ENCODE peak calls at places on chromosome X, in nine cellular contexts. One of them, this sample, is unnamed.

GRCh38 chrX:152937236-152937635 is 39.4 kb downstream of the ZNF185 start:
- DNase-seq in CD8-positive, alpha-beta memory T cell: no peak
- DNase-seq in cardiac muscle cell: no peak
- DNase-seq in esophagus squamous epithelium: no peak
- DNase-seq in IMR-90: no peak
- DNase-seq in upper lobe of left lung: no peak
- DNase-seq in H9: no peak
- DNase-seq in CD4-positive, alpha-beta memory T cell: no peak
- DNase-seq in tibial artery: no peak
- DNase-seq in this sample: no peak

GRCh38 chrX:56764153-56764974 is 35.3 kb downstream of the NBDY start:
- DNase-seq in CD8-positive, alpha-beta memory T cell: peak; percentile 47
- DNase-seq in cardiac muscle cell: peak; percentile 41
- DNase-seq in esophagus squamous epithelium: no peak
- DNase-seq in IMR-90: peak; percentile 87
- DNase-seq in upper lobe of left lung: peak; percentile 37
- DNase-seq in H9: peak; percentile 60
- DNase-seq in CD4-positive, alpha-beta memory T cell: peak; percentile 93
- DNase-seq in tibial artery: no peak
- DNase-seq in this sample: peak; percentile 50

GRCh38 chrX:108399427-108400165 is 38.6 kb downstream of the COL4A6 start:
- DNase-seq in CD8-positive, alpha-beta memory T cell: no peak
- DNase-seq in cardiac muscle cell: no peak
- DNase-seq in esophagus squamous epithelium: no peak
- DNase-seq in IMR-90: peak; percentile 10
- DNase-seq in upper lobe of left lung: no peak
- DNase-seq in H9: no peak
- DNase-seq in CD4-positive, alpha-beta memory T cell: no peak
- DNase-seq in tibial artery: no peak
- DNase-seq in this sample: no peak

GRCh38 chrX:22163306-22163705 is 109.4 kb upstream of the CBLL2 start:
- DNase-seq in CD8-positive, alpha-beta memory T cell: no peak
- DNase-seq in cardiac muscle cell: no peak
- DNase-seq in esophagus squamous epithelium: no peak
- DNase-seq in IMR-90: no peak
- DNase-seq in upper lobe of left lung: no peak
- DNase-seq in H9: no peak
- DNase-seq in CD4-positive, alpha-beta memory T cell: no peak
- DNase-seq in tibial artery: no peak
- DNase-seq in this sample: no peak

GRCh38 chrX:116317409-116317808 is 119.0 kb upstream of the SLC6A14 start:
- DNase-seq in CD8-positive, alpha-beta memory T cell: no peak
- DNase-seq in cardiac muscle cell: peak; percentile 49
- DNase-seq in esophagus squamous epithelium: no peak
- DNase-seq in IMR-90: no peak
- DNase-seq in upper lobe of left lung: no peak
- DNase-seq in H9: no peak
- DNase-seq in CD4-positive, alpha-beta memory T cell: no peak
- DNase-seq in tibial artery: no peak
- DNase-seq in this sample: no peak

GRCh38 chrX:39822133-39822748 is 275.5 kb downstream of the BCOR start:
- DNase-seq in CD8-positive, alpha-beta memory T cell: no peak
- DNase-seq in cardiac muscle cell: no peak
- DNase-seq in esophagus squamous epithelium: no peak
- DNase-seq in IMR-90: no peak
- DNase-seq in upper lobe of left lung: no peak
- DNase-seq in H9: no peak
- DNase-seq in CD4-positive, alpha-beta memory T cell: no peak
- DNase-seq in tibial artery: no peak
- DNase-seq in this sample: no peak

GRCh38 chrX:6384391-6384790 is 150.5 kb downstream of the VCX3A start:
- DNase-seq in CD8-positive, alpha-beta memory T cell: no peak
- DNase-seq in cardiac muscle cell: no peak
- DNase-seq in esophagus squamous epithelium: no peak
- DNase-seq in IMR-90: no peak
- DNase-seq in upper lobe of left lung: no peak
- DNase-seq in H9: no peak
- DNase-seq in CD4-positive, alpha-beta memory T cell: no peak
- DNase-seq in tibial artery: no peak
- DNase-seq in this sample: no peak

GRCh38 chrX:146278381-146278780 is 460.8 kb downstream of the SLITRK2 start:
- DNase-seq in CD8-positive, alpha-beta memory T cell: no peak
- DNase-seq in cardiac muscle cell: peak; percentile 23
- DNase-seq in esophagus squamous epithelium: no peak
- DNase-seq in IMR-90: no peak
- DNase-seq in upper lobe of left lung: no peak
- DNase-seq in H9: peak; percentile 36
- DNase-seq in CD4-positive, alpha-beta memory T cell: no peak
- DNase-seq in tibial artery: no peak
- DNase-seq in this sample: no peak

GRCh38 chrX:290476-291166 is 9.4 kb downstream of the PLCXD1 start:
- DNase-seq in CD8-positive, alpha-beta memory T cell: no peak
- DNase-seq in cardiac muscle cell: no peak
- DNase-seq in esophagus squamous epithelium: no peak
- DNase-seq in IMR-90: no peak
- DNase-seq in upper lobe of left lung: no peak
- DNase-seq in H9: no peak
- DNase-seq in CD4-positive, alpha-beta memory T cell: no peak
- DNase-seq in tibial artery: no peak
- DNase-seq in this sample: no peak

GRCh38 chrX:106619797-106620196 is 8.0 kb downstream of the RADX start:
- DNase-seq in CD8-positive, alpha-beta memory T cell: no peak
- DNase-seq in cardiac muscle cell: peak; percentile 11
- DNase-seq in esophagus squamous epithelium: no peak
- DNase-seq in IMR-90: peak; percentile 11
- DNase-seq in upper lobe of left lung: no peak
- DNase-seq in H9: no peak
- DNase-seq in CD4-positive, alpha-beta memory T cell: no peak
- DNase-seq in tibial artery: no peak
- DNase-seq in this sample: no peak

GRCh38 chrX:120677017-120677652 is 47.3 kb upstream of the C1GALT1C1 start:
- DNase-seq in CD8-positive, alpha-beta memory T cell: no peak
- DNase-seq in cardiac muscle cell: no peak
- DNase-seq in esophagus squamous epithelium: no peak
- DNase-seq in IMR-90: no peak
- DNase-seq in upper lobe of left lung: no peak
- DNase-seq in H9: no peak
- DNase-seq in CD4-positive, alpha-beta memory T cell: no peak
- DNase-seq in tibial artery: no peak
- DNase-seq in this sample: no peak

GRCh38 chrX:114152130-114152529 is 431.8 kb upstream of the HTR2C start:
- DNase-seq in CD8-positive, alpha-beta memory T cell: no peak
- DNase-seq in cardiac muscle cell: no peak
- DNase-seq in esophagus squamous epithelium: no peak
- DNase-seq in IMR-90: no peak
- DNase-seq in upper lobe of left lung: no peak
- DNase-seq in H9: no peak
- DNase-seq in CD4-positive, alpha-beta memory T cell: no peak
- DNase-seq in tibial artery: no peak
- DNase-seq in this sample: no peak

GRCh38 chrX:9436812-9437211 is 28.0 kb upstream of the TBL1X start:
- DNase-seq in CD8-positive, alpha-beta memory T cell: no peak
- DNase-seq in cardiac muscle cell: no peak
- DNase-seq in esophagus squamous epithelium: no peak
- DNase-seq in IMR-90: no peak
- DNase-seq in upper lobe of left lung: no peak
- DNase-seq in H9: no peak
- DNase-seq in CD4-positive, alpha-beta memory T cell: no peak
- DNase-seq in tibial artery: no peak
- DNase-seq in this sample: no peak

GRCh38 chrX:139795196-139795595 is 87.2 kb upstream of the MCF2 start:
- DNase-seq in CD8-positive, alpha-beta memory T cell: no peak
- DNase-seq in cardiac muscle cell: no peak
- DNase-seq in esophagus squamous epithelium: no peak
- DNase-seq in IMR-90: no peak
- DNase-seq in upper lobe of left lung: no peak
- DNase-seq in H9: no peak
- DNase-seq in CD4-positive, alpha-beta memory T cell: no peak
- DNase-seq in tibial artery: no peak
- DNase-seq in this sample: no peak

GRCh38 chrX:139826065-139827044 is 106.5 kb downstream of the ATP11C start:
- DNase-seq in CD8-positive, alpha-beta memory T cell: no peak
- DNase-seq in cardiac muscle cell: no peak
- DNase-seq in esophagus squamous epithelium: no peak
- DNase-seq in IMR-90: peak; percentile 83
- DNase-seq in upper lobe of left lung: no peak
- DNase-seq in H9: no peak
- DNase-seq in CD4-positive, alpha-beta memory T cell: no peak
- DNase-seq in tibial artery: no peak
- DNase-seq in this sample: no peak

GRCh38 chrX:131792789-131793462 is 230.2 kb upstream of the STK26 start:
- DNase-seq in CD8-positive, alpha-beta memory T cell: no peak
- DNase-seq in cardiac muscle cell: no peak
- DNase-seq in esophagus squamous epithelium: peak; percentile 41
- DNase-seq in IMR-90: peak; percentile 93
- DNase-seq in upper lobe of left lung: no peak
- DNase-seq in H9: no peak
- DNase-seq in CD4-positive, alpha-beta memory T cell: peak; percentile 92
- DNase-seq in tibial artery: no peak
- DNase-seq in this sample: no peak

GRCh38 chrX:131791608-131792355 is 231.3 kb upstream of the STK26 start:
- DNase-seq in CD8-positive, alpha-beta memory T cell: no peak
- DNase-seq in cardiac muscle cell: no peak
- DNase-seq in esophagus squamous epithelium: no peak
- DNase-seq in IMR-90: peak; percentile 10
- DNase-seq in upper lobe of left lung: no peak
- DNase-seq in H9: no peak
- DNase-seq in CD4-positive, alpha-beta memory T cell: no peak
- DNase-seq in tibial artery: no peak
- DNase-seq in this sample: no peak

GRCh38 chrX:131789664-131790063 is 233.4 kb upstream of the STK26 start:
- DNase-seq in CD8-positive, alpha-beta memory T cell: no peak
- DNase-seq in cardiac muscle cell: no peak
- DNase-seq in esophagus squamous epithelium: no peak
- DNase-seq in IMR-90: no peak
- DNase-seq in upper lobe of left lung: no peak
- DNase-seq in H9: no peak
- DNase-seq in CD4-positive, alpha-beta memory T cell: no peak
- DNase-seq in tibial artery: no peak
- DNase-seq in this sample: no peak

GRCh38 chrX:131795442-131796229 is 227.5 kb upstream of the STK26 start:
- DNase-seq in CD8-positive, alpha-beta memory T cell: no peak
- DNase-seq in cardiac muscle cell: no peak
- DNase-seq in esophagus squamous epithelium: no peak
- DNase-seq in IMR-90: no peak
- DNase-seq in upper lobe of left lung: peak; percentile 60
- DNase-seq in H9: no peak
- DNase-seq in CD4-positive, alpha-beta memory T cell: no peak
- DNase-seq in tibial artery: no peak
- DNase-seq in this sample: no peak

GRCh38 chrX:131792356-131792749 is 230.7 kb upstream of the STK26 start:
- DNase-seq in CD8-positive, alpha-beta memory T cell: no peak
- DNase-seq in cardiac muscle cell: no peak
- DNase-seq in esophagus squamous epithelium: peak; percentile 66
- DNase-seq in IMR-90: peak; percentile 94
- DNase-seq in upper lobe of left lung: no peak
- DNase-seq in H9: no peak
- DNase-seq in CD4-positive, alpha-beta memory T cell: peak; percentile 93
- DNase-seq in tibial artery: no peak
- DNase-seq in this sample: no peak
- H3K27ac ChIP-seq in CD8-positive, alpha-beta memory T cell: no peak overlapping the region
- H3K27ac ChIP-seq in cardiac muscle cell: no peak overlapping the region
- H3K27ac ChIP-seq in esophagus squamous epithelium: peak overlapping the region; percentile 69
- H3K27ac ChIP-seq in IMR-90: no peak overlapping the region
- H3K27ac ChIP-seq in upper lobe of left lung: peak overlapping the region; percentile 46
- H3K27ac ChIP-seq in H9: no peak overlapping the region
- H3K27ac ChIP-seq in CD4-positive, alpha-beta memory T cell: no peak overlapping the region
- H3K27ac ChIP-seq in tibial artery: no peak overlapping the region
- H3K27ac ChIP-seq in this sample: peak overlapping the region; percentile 4

DNA sequence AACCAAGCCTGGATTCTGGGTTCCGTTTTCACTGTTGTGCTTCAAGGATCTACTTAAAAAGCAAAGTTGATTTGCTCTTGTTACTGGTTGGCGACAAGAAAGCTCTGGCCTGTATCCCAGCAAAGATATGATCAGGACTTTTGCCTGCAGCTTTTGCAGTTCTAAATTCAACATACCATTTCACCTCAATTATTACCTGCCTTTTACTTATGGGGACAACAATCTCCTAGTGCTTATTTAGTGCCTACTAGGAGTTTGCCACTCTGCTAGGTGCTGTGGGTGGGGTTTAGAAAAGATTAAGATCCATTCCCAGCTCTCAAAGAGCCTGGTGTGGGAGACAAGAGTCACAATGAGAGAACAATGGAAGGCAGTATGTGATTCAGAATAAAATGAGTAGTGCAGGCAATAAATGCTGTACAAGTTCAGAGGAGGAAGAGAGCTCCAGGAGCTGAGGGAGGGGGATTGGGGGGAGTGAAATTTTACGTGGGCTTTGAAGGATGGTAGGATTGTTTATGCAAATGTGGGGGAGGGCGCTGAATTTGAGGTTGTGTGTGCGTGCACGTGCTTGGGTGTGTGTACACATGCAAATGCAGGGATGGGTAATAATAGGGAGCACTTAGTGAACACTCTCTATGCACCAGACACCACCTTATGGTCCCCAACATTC is 5.0 kb upstream of the TMEM164 start:
- DNase-seq in CD8-positive, alpha-beta memory T cell: no peak
- DNase-seq in cardiac muscle cell: no peak
- DNase-seq in esophagus squamous epithelium: no peak
- DNase-seq in IMR-90: no peak
- DNase-seq in upper lobe of left lung: no peak
- DNase-seq in H9: no peak
- DNase-seq in CD4-positive, alpha-beta memory T cell: no peak
- DNase-seq in tibial artery: no peak
- DNase-seq in this sample: no peak
- H3K27ac ChIP-seq in CD8-positive, alpha-beta memory T cell: no peak overlapping the region
- H3K27ac ChIP-seq in cardiac muscle cell: peak overlapping the region; percentile 16
- H3K27ac ChIP-seq in esophagus squamous epithelium: no peak overlapping the region
- H3K27ac ChIP-seq in IMR-90: no peak overlapping the region
- H3K27ac ChIP-seq in upper lobe of left lung: no peak overlapping the region
- H3K27ac ChIP-seq in H9: no peak overlapping the region
- H3K27ac ChIP-seq in CD4-positive, alpha-beta memory T cell: no peak overlapping the region
- H3K27ac ChIP-seq in tibial artery: no peak overlapping the region
- H3K27ac ChIP-seq in this sample: no peak overlapping the region

GRCh38 chrX:68355629-68355920 is 77.7 kb downstream of the OPHN1 start:
- DNase-seq in CD8-positive, alpha-beta memory T cell: no peak
- DNase-seq in cardiac muscle cell: no peak
- DNase-seq in esophagus squamous epithelium: no peak
- DNase-seq in IMR-90: no peak
- DNase-seq in upper lobe of left lung: no peak
- DNase-seq in H9: no peak
- DNase-seq in CD4-positive, alpha-beta memory T cell: no peak
- DNase-seq in tibial artery: no peak
- DNase-seq in this sample: no peak
- H3K27ac ChIP-seq in CD8-positive, alpha-beta memory T cell: no peak overlapping the region
- H3K27ac ChIP-seq in cardiac muscle cell: no peak overlapping the region
- H3K27ac ChIP-seq in esophagus squamous epithelium: no peak overlapping the region
- H3K27ac ChIP-seq in IMR-90: no peak overlapping the region
- H3K27ac ChIP-seq in upper lobe of left lung: no peak overlapping the region
- H3K27ac ChIP-seq in H9: no peak overlapping the region
- H3K27ac ChIP-seq in CD4-positive, alpha-beta memory T cell: no peak overlapping the region
- H3K27ac ChIP-seq in tibial artery: no peak overlapping the region
- H3K27ac ChIP-seq in this sample: no peak overlapping the region

DNA sequence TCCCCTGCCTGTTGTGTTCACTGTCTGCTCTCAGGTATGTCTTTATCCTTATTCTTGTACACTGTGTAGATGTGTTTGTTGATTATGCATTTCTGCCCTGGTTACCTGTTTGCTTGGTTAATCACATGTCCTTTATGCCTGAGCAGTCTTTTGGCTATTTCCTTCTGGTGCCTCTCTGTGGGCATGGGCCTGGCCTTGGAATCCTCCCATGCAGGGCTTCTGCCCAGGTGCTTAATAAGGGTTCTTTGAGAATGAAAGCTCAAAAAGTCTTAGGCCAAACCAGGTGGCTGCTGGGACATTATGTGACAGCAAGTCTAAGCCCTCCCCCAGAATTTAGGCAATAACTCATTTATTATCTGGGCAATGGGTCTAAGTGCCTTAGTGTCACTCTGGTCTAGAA is 26.5 kb downstream of the OTUD6A start:
- DNase-seq in CD8-positive, alpha-beta memory T cell: no peak
- DNase-seq in cardiac muscle cell: no peak
- DNase-seq in esophagus squamous epithelium: no peak
- DNase-seq in IMR-90: no peak
- DNase-seq in upper lobe of left lung: no peak
- DNase-seq in H9: no peak
- DNase-seq in CD4-positive, alpha-beta memory T cell: no peak
- DNase-seq in tibial artery: no peak
- DNase-seq in this sample: no peak
- H3K27ac ChIP-seq in CD8-positive, alpha-beta memory T cell: no peak overlapping the region
- H3K27ac ChIP-seq in cardiac muscle cell: no peak overlapping the region
- H3K27ac ChIP-seq in esophagus squamous epithelium: no peak overlapping the region
- H3K27ac ChIP-seq in IMR-90: peak overlapping the region; percentile 52
- H3K27ac ChIP-seq in upper lobe of left lung: no peak overlapping the region
- H3K27ac ChIP-seq in H9: no peak overlapping the region
- H3K27ac ChIP-seq in CD4-positive, alpha-beta memory T cell: no peak overlapping the region
- H3K27ac ChIP-seq in tibial artery: no peak overlapping the region
- H3K27ac ChIP-seq in this sample: no peak overlapping the region

This sample was measured in CD4-positive, alpha-beta T cell.